ENCODE peak calls at places on chromosome 2, in five cellular contexts. One of them, this sample, is unnamed.
A peak's percentile ranks its signal among the peaks of the same experiment; 100 is the strongest.

GRCh38 chr2:124131271-124131670 is 106.2 kb downstream of the CNTNAP5 start:
- DNase-seq in EL: no peak
- DNase-seq in CD4-positive, alpha-beta T cell: no peak
- DNase-seq in KBM-7: no peak
- DNase-seq in Kasumi-1: no peak
- DNase-seq in this sample: no peak

GRCh38 chr2:39008663-39009062 is 112.2 kb downstream of the SOS1 start:
- DNase-seq in EL: no peak
- DNase-seq in CD4-positive, alpha-beta T cell: no peak
- DNase-seq in KBM-7: no peak
- DNase-seq in Kasumi-1: no peak
- DNase-seq in this sample: no peak

GRCh38 chr2:97957432-97958183 is 38.1 kb downstream of the TMEM131 start:
- DNase-seq in EL: no peak
- DNase-seq in CD4-positive, alpha-beta T cell: no peak
- DNase-seq in KBM-7: no peak
- DNase-seq in Kasumi-1: no peak
- DNase-seq in this sample: no peak

GRCh38 chr2:88600038-88600465 is 27.2 kb downstream of the EIF2AK3 start:
- DNase-seq in EL: peak; percentile 97
- DNase-seq in CD4-positive, alpha-beta T cell: no peak
- DNase-seq in KBM-7: peak; percentile 55
- DNase-seq in Kasumi-1: peak; percentile 8
- DNase-seq in this sample: peak; percentile 95

GRCh38 chr2:118811514-118811913 is 35.9 kb downstream of the EN1 start:
- DNase-seq in EL: no peak
- DNase-seq in CD4-positive, alpha-beta T cell: no peak
- DNase-seq in KBM-7: no peak
- DNase-seq in Kasumi-1: no peak
- DNase-seq in this sample: no peak

GRCh38 chr2:181223239-181223638 is 233.9 kb upstream of the ITGA4 start:
- DNase-seq in EL: no peak
- DNase-seq in CD4-positive, alpha-beta T cell: no peak
- DNase-seq in KBM-7: no peak
- DNase-seq in Kasumi-1: no peak
- DNase-seq in this sample: no peak

GRCh38 chr2:143300531-143300930 is 171.3 kb downstream of the ARHGAP15 start:
- DNase-seq in EL: peak; percentile 19
- DNase-seq in CD4-positive, alpha-beta T cell: no peak
- DNase-seq in KBM-7: peak; percentile 17
- DNase-seq in Kasumi-1: peak; percentile 26
- DNase-seq in this sample: peak; percentile 7

GRCh38 chr2:25991965-25992364 is 9.7 kb upstream of the KIF3C start:
- DNase-seq in EL: no peak
- DNase-seq in CD4-positive, alpha-beta T cell: no peak
- DNase-seq in KBM-7: no peak
- DNase-seq in Kasumi-1: no peak
- DNase-seq in this sample: no peak

GRCh38 chr2:216490061-216490460 is 8.6 kb upstream of the RPL37A start:
- DNase-seq in EL: peak; percentile 68
- DNase-seq in CD4-positive, alpha-beta T cell: no peak
- DNase-seq in KBM-7: peak; percentile 60
- DNase-seq in Kasumi-1: peak; percentile 44
- DNase-seq in this sample: peak; percentile 47

GRCh38 chr2:228875152-228875875 is 395.8 kb downstream of the PID1 start:
- DNase-seq in EL: peak; percentile 69
- DNase-seq in CD4-positive, alpha-beta T cell: no peak
- DNase-seq in KBM-7: no peak
- DNase-seq in Kasumi-1: no peak
- DNase-seq in this sample: peak; percentile 67

GRCh38 chr2:234044157-234044556 is 6.3 kb upstream of the SPP2 start:
- DNase-seq in EL: peak; percentile 82
- DNase-seq in CD4-positive, alpha-beta T cell: no peak
- DNase-seq in KBM-7: no peak
- DNase-seq in Kasumi-1: no peak
- DNase-seq in this sample: peak; percentile 92

GRCh38 chr2:234165421-234165820 is 114.9 kb downstream of the SPP2 start:
- DNase-seq in EL: peak; percentile 13
- DNase-seq in CD4-positive, alpha-beta T cell: no peak
- DNase-seq in KBM-7: no peak
- DNase-seq in Kasumi-1: no peak
- DNase-seq in this sample: peak; percentile 67

GRCh38 chr2:206716607-206717006 is 1.6 kb downstream of the DYTN start:
- DNase-seq in EL: no peak
- DNase-seq in CD4-positive, alpha-beta T cell: no peak
- DNase-seq in KBM-7: no peak
- DNase-seq in Kasumi-1: no peak
- DNase-seq in this sample: no peak

GRCh38 chr2:13492262-13492661 is 775.5 kb downstream of the TRIB2 start:
- DNase-seq in EL: no peak
- DNase-seq in CD4-positive, alpha-beta T cell: no peak
- DNase-seq in KBM-7: no peak
- DNase-seq in Kasumi-1: no peak
- DNase-seq in this sample: no peak

GRCh38 chr2:163659224-163659623 is 76.6 kb downstream of the FIGN start:
- DNase-seq in EL: peak; percentile 21
- DNase-seq in CD4-positive, alpha-beta T cell: no peak
- DNase-seq in KBM-7: no peak
- DNase-seq in Kasumi-1: no peak
- DNase-seq in this sample: peak; percentile 87

GRCh38 chr2:222052934-222053367 is 245.8 kb downstream of the PAX3 start:
- DNase-seq in EL: no peak
- DNase-seq in CD4-positive, alpha-beta T cell: no peak
- DNase-seq in KBM-7: peak; percentile 15
- DNase-seq in Kasumi-1: no peak
- DNase-seq in this sample: no peak

GRCh38 chr2:146229513-146230155 is 1615.2 kb upstream of the ACVR2A start:
- DNase-seq in EL: no peak
- DNase-seq in CD4-positive, alpha-beta T cell: no peak
- DNase-seq in KBM-7: no peak
- DNase-seq in Kasumi-1: no peak
- DNase-seq in this sample: no peak